ENCODE peak calls at places on chromosomes 7 and 10, in five cellular contexts. D is B cell, P is Peyer's patch, C is PC-9, G is spleen. B is an unnamed sample.

GRCh38 chr10:96683065-96683464 is 37.2 kb downstream of the PIK3AP1 start:
- DNase-seq in G (no peak), P (no peak), C (no peak), D (no peak), B (no peak)

GRCh38 chr7:110522751-110523200 is 568.2 kb upstream of the LRRN3 start:
- DNase-seq in P (no peak), C (peak), D (no peak), G (no peak), B (no peak)

GRCh38 chr10:126013489-126014281 is 117.3 kb downstream of the FANK1 start:
- DNase-seq in C (peak), G (no peak), D (no peak), P (no peak), B (peak)

GRCh38 chr7:138158739-138159528 is 82.7 kb downstream of the AKR1D1 start:
- DNase-seq in P (no peak), C (no peak), G (no peak), D (no peak), B (no peak)

GRCh38 chr7:48643420-48644013 is 280.8 kb upstream of the CDC14C start:
- DNase-seq in G (no peak), D (no peak), C (no peak), P (no peak), B (no peak)

GRCh38 chr10:53140516-53140915 is 367.9 kb upstream of the MBL2 start:
- DNase-seq in D (no peak), G (no peak), P (no peak), C (peak), B (no peak)

GRCh38 chr10:113446739-113447138 is 106.1 kb upstream of the HABP2 start:
- DNase-seq in D (no peak), G (no peak), C (no peak), P (no peak), B (no peak)

GRCh38 chr10:28139138-28139537 is 140.3 kb upstream of the ODAD2 start:
- DNase-seq in C (no peak), P (no peak), D (no peak), G (no peak), B (no peak)

GRCh38 chr10:49747303-49747646 is 14.8 kb downstream of the OGDHL start:
- DNase-seq in G (peak), C (no peak), P (no peak), D (no peak), B (no peak)

GRCh38 chr10:103917326-103918052 is 495 bp downstream of the STN1 start:
- DNase-seq in D (no peak), G (no peak), C (no peak), P (peak), B (peak)

GRCh38 chr10:69056129-69056528 is 31.8 kb upstream of the SRGN start:
- DNase-seq in P (peak), G (peak), D (no peak), C (no peak), B (no peak)

GRCh38 chr10:70931168-70931805 is 42.9 kb upstream of the PCBD1 start:
- DNase-seq in P (no peak), D (no peak), C (peak), G (no peak), B (no peak)

GRCh38 chr10:100008142-100008522 is 1.6 kb downstream of the DNMBP start:
- DNase-seq in D (no peak), C (no peak), G (no peak), P (no peak), B (no peak)

GRCh38 chr7:37180828-37181549 is 267.7 kb downstream of the ELMO1 start:
- DNase-seq in P (no peak), D (no peak), G (no peak), C (no peak), B (no peak)

GRCh38 chr7:37186753-37187152 is 261.9 kb downstream of the ELMO1 start:
- DNase-seq in D (no peak), P (no peak), G (no peak), C (no peak), B (no peak)

GRCh38 chr7:37187179-37187578 is 261.5 kb downstream of the ELMO1 start:
- DNase-seq in G (no peak), D (no peak), C (no peak), P (no peak), B (no peak)

GRCh38 chr7:37181550-37181932 is 267.1 kb downstream of the ELMO1 start:
- DNase-seq in D (no peak), G (no peak), C (no peak), P (no peak), B (no peak)

GRCh38 chr7:37182011-37182478 is 266.6 kb downstream of the ELMO1 start:
- DNase-seq in D (peak), P (peak), C (peak), G (peak), B (peak)
- TF ChIP-seq CTCF in D (peak), P (peak), C (peak), G (peak), B (peak)

GRCh38 chr7:88350118-88350517 is 43.4 kb upstream of the STEAP4 start:
- DNase-seq in C (no peak), G (no peak), D (no peak), P (no peak), B (no peak)
- TF ChIP-seq CTCF in C (no peak), G (no peak), D (no peak), P (no peak), B (no peak)

GRCh38 chr10:66746711-66747110 is 179.1 kb upstream of the LRRTM3 start:
- DNase-seq in D (no peak), P (no peak), C (no peak), G (no peak), B (no peak)

GRCh38 chr10:66747451-66747850 is 178.4 kb upstream of the LRRTM3 start:
- DNase-seq in P (no peak), C (peak), G (no peak), D (no peak), B (no peak)

GRCh38 chr10:66752714-66753113 is 173.1 kb upstream of the LRRTM3 start:
- DNase-seq in D (no peak), P (no peak), G (no peak), C (no peak), B (no peak)

GRCh38 chr10:66746246-66746645 is 179.6 kb upstream of the LRRTM3 start:
- DNase-seq in G (no peak), P (no peak), D (no peak), C (no peak), B (no peak)

DNA sequence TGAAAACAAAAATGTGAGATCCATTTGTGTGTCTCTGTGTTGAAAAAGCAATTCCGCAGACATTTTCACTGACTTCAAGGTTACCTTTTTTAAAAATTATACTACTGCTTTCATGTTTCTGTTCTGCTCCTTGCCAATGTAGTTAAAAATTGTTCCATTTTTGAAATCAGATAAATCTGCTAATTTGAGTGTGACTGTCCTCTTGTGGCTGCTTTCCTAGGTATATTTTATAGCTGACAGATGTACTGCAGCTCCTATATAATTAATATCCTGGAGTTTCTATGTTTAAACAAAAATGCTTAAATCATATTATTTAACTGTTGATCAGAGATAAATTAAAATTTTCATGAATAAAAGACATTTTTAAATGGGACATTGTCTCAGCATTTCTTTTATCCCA is 177.6 kb upstream of the LRRTM3 start:
- DNase-seq in C (no peak), G (no peak), P (no peak), D (no peak), B (no peak)
- TF ChIP-seq CTCF in C (no peak), G (no peak), P (no peak), D (no peak), B (no peak)

GRCh38 chr10:124418726-124419501 is at the start of gene OAT:
- DNase-seq in G (peak), D (peak), C (peak), P (peak), B (peak)
- TF ChIP-seq CTCF in G (peak), D (no peak), C (no peak), P (no peak), B (no peak)

DNA sequence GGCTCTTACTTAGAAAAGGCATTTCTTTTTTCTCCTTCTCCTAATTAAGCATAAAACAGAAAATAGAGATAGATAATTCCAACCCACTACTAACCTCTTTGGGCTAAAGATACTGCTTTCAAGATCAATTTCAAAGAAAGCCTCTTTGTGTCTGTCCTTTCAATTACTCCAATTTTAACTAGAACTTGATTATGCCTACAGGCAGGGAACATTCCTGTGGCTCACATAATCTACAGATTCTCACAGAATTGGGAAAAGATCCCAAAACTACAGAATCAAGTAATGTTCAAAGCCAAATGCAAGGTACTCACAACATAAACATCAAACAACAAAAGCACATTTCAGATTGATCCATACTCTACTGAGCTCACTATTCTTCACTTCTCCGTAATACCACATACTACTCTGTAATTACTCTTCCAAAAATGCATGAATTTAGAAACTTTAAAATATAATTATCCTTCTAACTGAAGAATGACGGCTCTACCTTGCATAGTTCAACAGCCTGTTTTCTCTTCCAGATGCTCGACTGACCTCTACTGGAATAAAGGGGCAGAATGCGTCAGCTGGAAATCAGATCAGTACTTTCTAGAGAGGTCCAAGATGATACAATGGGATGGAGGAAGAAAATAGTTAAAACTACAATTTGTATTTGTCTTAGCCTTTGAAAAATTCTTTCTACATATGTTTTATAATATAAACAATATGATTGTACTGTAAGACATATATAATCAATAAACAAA is 3.9 kb downstream of the MTERF1 start:
- DNase-seq in P (no peak), G (no peak), C (no peak), D (no peak), B (no peak)
- TF ChIP-seq CTCF in P (no peak), G (no peak), C (no peak), D (no peak), B (no peak)

GRCh38 chr10:74151879-74152722 is 1.1 kb downstream of the ADK start:
- DNase-seq in P (no peak), D (no peak), C (no peak), G (no peak), B (no peak)

GRCh38 chr10:74150151-74151056 is at the start of gene AP3M1:
- DNase-seq in G (peak), P (peak), D (peak), C (peak), B (peak)

GRCh38 chr10:74151057-74151878 is at the start of gene ADK:
- DNase-seq in P (peak), D (peak), G (peak), C (peak), B (peak)

GRCh38 chr10:74153676-74154075 is 2.7 kb downstream of the ADK start:
- DNase-seq in D (no peak), P (no peak), G (no peak), C (no peak), B (no peak)

DNA sequence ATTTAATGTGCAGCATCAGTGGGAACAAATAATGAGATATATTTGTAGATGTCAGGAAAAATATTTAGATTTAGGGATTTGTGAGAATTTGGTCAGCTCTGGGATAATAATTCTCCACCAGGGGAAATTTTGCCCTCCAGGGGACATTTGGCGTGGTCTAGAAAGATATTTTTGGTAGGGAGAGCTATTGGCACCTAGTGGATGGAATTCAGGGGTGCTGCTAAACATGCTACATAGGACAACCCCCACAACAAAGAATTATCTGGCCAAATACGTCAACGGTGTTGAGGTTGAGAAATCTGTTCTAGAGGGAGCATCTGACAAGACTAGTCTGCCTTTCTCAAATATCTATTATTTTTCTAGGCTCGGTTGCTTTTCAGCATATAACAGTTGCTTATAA is 2.1 kb downstream of the ADK start:
- DNase-seq in G (no peak), P (no peak), C (no peak), D (no peak), B (no peak)
- TF ChIP-seq CTCF in G (no peak), P (no peak), C (peak), D (no peak), B (no peak)

B was measured in GM20000.